ENCODE peak calls at places on chromosomes 4 and X, in five cellular contexts. One of them, this sample, is unnamed.

GRCh38 chrX:112819013-112819635 is 21.5 kb downstream of the AMOT start:
- DNase-seq in WTC11: no peak
- DNase-seq in mammary epithelial cell: peak; percentile 8
- DNase-seq in glutamatergic neuron: no peak
- DNase-seq in fibroblast of mammary gland: peak; percentile 76
- DNase-seq in this sample: peak; percentile 64

GRCh38 chr4:56655627-56656345 is 25.3 kb downstream of the HOPX start:
- DNase-seq in WTC11: peak; percentile 29
- DNase-seq in mammary epithelial cell: no peak
- DNase-seq in glutamatergic neuron: peak; percentile 50
- DNase-seq in fibroblast of mammary gland: no peak
- DNase-seq in this sample: no peak

GRCh38 chr4:65865489-65865888 is 195.2 kb upstream of the EPHA5 start:
- DNase-seq in WTC11: no peak
- DNase-seq in mammary epithelial cell: peak; percentile 20
- DNase-seq in glutamatergic neuron: no peak
- DNase-seq in fibroblast of mammary gland: peak; percentile 17
- DNase-seq in this sample: no peak

GRCh38 chr4:8763966-8764901 is 107.4 kb downstream of the HMX1 start:
- DNase-seq in WTC11: peak; percentile 6
- DNase-seq in mammary epithelial cell: no peak
- DNase-seq in glutamatergic neuron: peak; percentile 16
- DNase-seq in fibroblast of mammary gland: no peak
- DNase-seq in this sample: no peak

GRCh38 chr4:156378053-156378665 is 424.5 kb upstream of the CTSO start:
- DNase-seq in WTC11: peak; percentile 26
- DNase-seq in mammary epithelial cell: peak; percentile 53
- DNase-seq in glutamatergic neuron: no peak
- DNase-seq in fibroblast of mammary gland: peak; percentile 59
- DNase-seq in this sample: no peak

GRCh38 chr4:7826176-7826908 is 113.3 kb downstream of the AFAP1 start:
- DNase-seq in WTC11: no peak
- DNase-seq in mammary epithelial cell: no peak
- DNase-seq in glutamatergic neuron: no peak
- DNase-seq in fibroblast of mammary gland: no peak
- DNase-seq in this sample: no peak

GRCh38 chr4:39616651-39617050 is 22.0 kb downstream of the SMIM14 start:
- DNase-seq in WTC11: no peak
- DNase-seq in mammary epithelial cell: no peak
- DNase-seq in glutamatergic neuron: no peak
- DNase-seq in fibroblast of mammary gland: peak; percentile 38
- DNase-seq in this sample: no peak

GRCh38 chrX:21847342-21847741 is 7.9 kb downstream of the MBTPS2 start:
- DNase-seq in WTC11: no peak
- DNase-seq in mammary epithelial cell: no peak
- DNase-seq in glutamatergic neuron: no peak
- DNase-seq in fibroblast of mammary gland: no peak
- DNase-seq in this sample: no peak

DNA sequence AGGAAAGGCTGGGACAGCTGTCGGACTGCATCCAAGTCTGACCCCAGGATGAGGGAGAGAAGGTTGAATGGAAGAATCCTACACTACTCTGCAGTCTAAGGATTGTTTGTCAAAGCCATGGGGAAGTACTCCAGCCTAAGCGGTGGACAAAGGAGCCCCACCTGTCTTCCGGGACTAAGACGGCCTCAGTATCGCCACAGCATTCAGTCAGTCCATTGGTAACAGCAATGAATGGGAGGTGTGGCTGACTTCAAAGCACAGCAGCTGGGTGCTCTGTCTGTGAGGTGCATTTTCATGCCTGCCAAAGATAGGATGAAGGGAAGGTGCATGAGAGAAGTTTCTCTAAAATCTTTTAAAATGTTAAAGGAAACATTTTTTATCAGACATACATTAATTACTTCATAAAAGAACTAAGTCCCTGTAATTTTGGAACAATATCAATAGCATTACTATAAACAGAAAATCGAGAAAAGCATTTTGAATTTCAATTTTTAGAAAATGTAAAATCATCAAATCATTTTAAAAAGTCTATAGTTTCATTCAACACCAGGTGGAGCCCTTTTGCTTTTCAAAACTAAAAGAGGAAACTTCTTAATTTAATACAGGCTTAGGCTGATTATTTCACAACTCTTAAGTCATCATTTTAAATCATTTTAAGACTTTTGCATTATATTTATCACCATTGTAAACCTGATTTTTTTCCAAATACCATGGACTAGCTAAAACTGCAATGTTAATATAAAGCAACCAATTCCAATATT is 27.6 kb upstream of the INTU start:
- DNase-seq in WTC11: peak; percentile 69
- DNase-seq in mammary epithelial cell: peak; percentile 12
- DNase-seq in glutamatergic neuron: no peak
- DNase-seq in fibroblast of mammary gland: peak; percentile 60
- DNase-seq in this sample: peak; percentile 8
- TF ChIP-seq CTCF in WTC11: no peak
- TF ChIP-seq CTCF in mammary epithelial cell: peak; percentile 46
- TF ChIP-seq CTCF in glutamatergic neuron: peak; percentile 65
- TF ChIP-seq CTCF in fibroblast of mammary gland: peak; percentile 43
- TF ChIP-seq CTCF in this sample: peak; percentile 36

DNA sequence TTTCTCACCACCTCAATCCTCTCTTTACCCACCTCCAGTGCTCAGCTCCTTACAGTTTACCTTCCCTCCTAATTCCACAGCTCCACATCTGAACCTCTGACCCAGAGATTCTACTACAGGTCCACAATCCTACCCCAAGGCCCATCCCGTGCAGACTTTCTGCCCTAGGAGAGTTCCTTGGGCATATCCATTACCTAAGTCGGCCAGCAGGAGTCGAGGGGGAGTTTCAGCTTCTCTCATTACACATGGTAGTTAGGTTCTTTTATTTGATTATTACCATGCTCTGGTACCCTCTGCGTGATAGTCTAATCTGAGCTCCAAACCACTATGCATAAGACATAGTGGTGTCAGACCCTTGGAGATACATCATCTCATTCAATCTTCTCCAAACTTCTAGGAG is 117.9 kb downstream of the SH3RF1 start:
- DNase-seq in WTC11: peak; percentile 30
- DNase-seq in mammary epithelial cell: no peak
- DNase-seq in glutamatergic neuron: no peak
- DNase-seq in fibroblast of mammary gland: no peak
- DNase-seq in this sample: no peak
- TF ChIP-seq CTCF in WTC11: peak; percentile 13
- TF ChIP-seq CTCF in mammary epithelial cell: peak; percentile 11
- TF ChIP-seq CTCF in glutamatergic neuron: no peak
- TF ChIP-seq CTCF in fibroblast of mammary gland: peak; percentile 23
- TF ChIP-seq CTCF in this sample: no peak

DNA sequence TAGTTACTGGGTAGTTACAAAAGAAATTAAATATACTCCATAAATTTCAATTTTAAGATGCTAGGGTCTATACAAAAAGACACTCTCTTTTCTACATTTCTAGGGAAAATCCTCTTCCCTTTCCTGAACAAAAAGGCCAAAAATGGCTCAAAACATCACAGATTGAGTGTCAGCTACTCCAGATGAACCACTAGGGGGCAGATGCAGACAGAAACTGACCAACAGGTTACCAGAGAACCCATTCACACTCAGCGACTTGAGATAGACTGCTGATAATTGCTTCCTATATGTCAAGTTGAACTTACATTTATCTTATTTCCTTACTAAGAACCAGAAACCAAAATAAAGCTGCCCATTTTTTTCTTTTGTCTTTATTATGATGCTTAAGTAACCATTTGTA is 83.4 kb upstream of the MID1IP1 start:
- DNase-seq in WTC11: no peak
- DNase-seq in mammary epithelial cell: peak; percentile 4
- DNase-seq in glutamatergic neuron: no peak
- DNase-seq in fibroblast of mammary gland: peak; percentile 34
- DNase-seq in this sample: no peak
- TF ChIP-seq CTCF in WTC11: peak; percentile 53
- TF ChIP-seq CTCF in mammary epithelial cell: peak; percentile 59
- TF ChIP-seq CTCF in glutamatergic neuron: peak; percentile 50
- TF ChIP-seq CTCF in fibroblast of mammary gland: peak; percentile 65
- TF ChIP-seq CTCF in this sample: peak; percentile 50

GRCh38 chrX:70456256-70456655 is 11.6 kb downstream of the DLG3 start:
- DNase-seq in WTC11: no peak
- DNase-seq in mammary epithelial cell: no peak
- DNase-seq in glutamatergic neuron: no peak
- DNase-seq in fibroblast of mammary gland: no peak
- DNase-seq in this sample: no peak

GRCh38 chrX:70453024-70453618 is 8.5 kb downstream of the DLG3 start:
- DNase-seq in WTC11: no peak
- DNase-seq in mammary epithelial cell: no peak
- DNase-seq in glutamatergic neuron: no peak
- DNase-seq in fibroblast of mammary gland: no peak
- DNase-seq in this sample: no peak

GRCh38 chrX:70455366-70456202 is 10.9 kb downstream of the DLG3 start:
- DNase-seq in WTC11: peak; percentile 36
- DNase-seq in mammary epithelial cell: no peak
- DNase-seq in glutamatergic neuron: peak; percentile 35
- DNase-seq in fibroblast of mammary gland: no peak
- DNase-seq in this sample: no peak

GRCh38 chrX:70452143-70452733 is 7.6 kb downstream of the DLG3 start:
- DNase-seq in WTC11: peak; percentile 69
- DNase-seq in mammary epithelial cell: no peak
- DNase-seq in glutamatergic neuron: peak; percentile 62
- DNase-seq in fibroblast of mammary gland: peak; percentile 26
- DNase-seq in this sample: no peak

DNA sequence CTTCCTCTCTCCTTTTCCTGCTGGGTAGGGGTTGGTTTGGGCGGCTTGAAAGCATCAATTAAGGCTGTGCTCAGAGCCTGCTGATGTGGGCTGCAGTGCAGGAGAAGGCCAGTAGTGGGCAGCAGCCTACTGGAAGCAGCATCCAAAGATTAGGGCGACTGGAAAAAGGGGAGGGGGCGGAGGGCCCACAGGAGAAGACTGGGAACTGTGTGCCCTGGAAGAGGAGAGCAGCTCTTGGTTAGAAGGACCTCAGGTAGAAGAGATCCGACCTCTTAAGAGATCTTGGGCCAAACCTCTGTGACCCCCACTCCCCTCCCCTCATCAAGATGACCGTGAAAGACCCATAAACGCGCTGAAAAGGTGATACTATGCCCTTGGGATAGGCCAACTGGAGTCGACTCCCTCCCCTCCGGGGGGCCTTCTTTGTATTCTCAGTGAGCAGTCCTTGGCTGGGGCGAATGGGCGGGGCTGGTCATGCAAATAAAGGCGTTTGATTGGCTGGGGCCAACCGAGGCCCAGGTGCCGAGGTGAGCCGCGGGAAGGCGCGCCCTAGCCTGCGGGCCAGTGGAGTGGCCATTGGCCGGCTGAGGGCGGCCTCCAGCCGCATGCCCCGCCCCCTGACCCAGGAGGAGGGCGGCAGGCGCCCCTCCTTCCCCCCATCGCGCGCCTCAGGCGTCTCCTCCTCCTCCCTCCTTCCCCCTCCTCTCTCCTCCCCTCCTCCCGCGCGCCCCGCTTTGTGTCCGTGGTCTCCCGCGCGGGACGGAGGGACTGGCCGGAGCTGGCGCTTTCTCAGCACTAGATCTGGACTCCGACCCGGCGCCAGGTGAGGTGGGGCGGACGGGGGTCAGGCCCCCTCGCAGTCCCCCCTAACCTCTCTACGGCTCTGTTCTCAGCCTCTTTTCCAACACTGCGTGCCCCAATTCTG is 10.1 kb downstream of the DLG3 start:
- DNase-seq in WTC11: peak; percentile 91
- DNase-seq in mammary epithelial cell: peak; percentile 77
- DNase-seq in glutamatergic neuron: peak; percentile 87
- DNase-seq in fibroblast of mammary gland: peak; percentile 51
- DNase-seq in this sample: no peak
- TF ChIP-seq CTCF in WTC11: peak; percentile 54
- TF ChIP-seq CTCF in mammary epithelial cell: peak; percentile 87
- TF ChIP-seq CTCF in glutamatergic neuron: peak; percentile 76
- TF ChIP-seq CTCF in fibroblast of mammary gland: peak; percentile 91
- TF ChIP-seq CTCF in this sample: peak; percentile 89

GRCh38 chr4:118344801-118345200 is 8.0 kb downstream of the PRSS12 start:
- DNase-seq in WTC11: no peak
- DNase-seq in mammary epithelial cell: peak; percentile 72
- DNase-seq in glutamatergic neuron: no peak
- DNase-seq in fibroblast of mammary gland: no peak
- DNase-seq in this sample: no peak
- TF ChIP-seq CTCF in WTC11: no peak
- TF ChIP-seq CTCF in mammary epithelial cell: no peak
- TF ChIP-seq CTCF in glutamatergic neuron: no peak
- TF ChIP-seq CTCF in fibroblast of mammary gland: no peak
- TF ChIP-seq CTCF in this sample: no peak

DNA sequence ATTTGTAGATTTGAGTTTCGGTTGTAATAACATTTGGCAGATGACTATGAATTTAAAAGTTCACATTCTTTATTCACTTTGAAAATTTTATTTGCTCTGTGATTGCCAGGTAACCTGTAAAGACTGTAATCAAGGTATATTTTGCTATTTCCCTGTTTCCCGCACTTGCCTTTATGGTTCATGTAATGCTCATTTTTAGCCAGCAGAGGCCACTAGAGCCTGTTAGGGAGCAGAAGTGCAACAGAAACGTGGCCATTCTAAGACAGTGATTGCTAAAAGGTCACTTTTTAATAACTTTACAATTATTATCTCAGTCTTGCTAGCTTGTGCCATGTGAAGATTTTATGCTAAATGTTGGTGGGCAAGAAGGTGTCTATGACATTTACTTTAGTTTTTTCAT is 12.4 kb downstream of the YIPF6 start:
- DNase-seq in WTC11: peak; percentile 12
- DNase-seq in mammary epithelial cell: peak; percentile 32
- DNase-seq in glutamatergic neuron: peak; percentile 19
- DNase-seq in fibroblast of mammary gland: peak; percentile 55
- DNase-seq in this sample: no peak
- TF ChIP-seq CTCF in WTC11: peak; percentile 42
- TF ChIP-seq CTCF in mammary epithelial cell: peak; percentile 86
- TF ChIP-seq CTCF in glutamatergic neuron: peak; percentile 62
- TF ChIP-seq CTCF in fibroblast of mammary gland: peak; percentile 90
- TF ChIP-seq CTCF in this sample: peak; percentile 85

GRCh38 chrX:88613338-88613737 is 133.7 kb upstream of the CPXCR1 start:
- DNase-seq in WTC11: no peak
- DNase-seq in mammary epithelial cell: no peak
- DNase-seq in glutamatergic neuron: no peak
- DNase-seq in fibroblast of mammary gland: peak; percentile 2
- DNase-seq in this sample: no peak
- TF ChIP-seq CTCF in WTC11: no peak
- TF ChIP-seq CTCF in mammary epithelial cell: peak; percentile 52
- TF ChIP-seq CTCF in glutamatergic neuron: no peak
- TF ChIP-seq CTCF in fibroblast of mammary gland: peak; percentile 17
- TF ChIP-seq CTCF in this sample: peak; percentile 11

GRCh38 chrX:120857240-120857639 is 18.4 kb downstream of the CT47B1 start:
- DNase-seq in WTC11: peak; percentile 72
- DNase-seq in mammary epithelial cell: no peak
- DNase-seq in glutamatergic neuron: no peak
- DNase-seq in fibroblast of mammary gland: peak; percentile 2
- DNase-seq in this sample: no peak
- TF ChIP-seq CTCF in WTC11: no peak
- TF ChIP-seq CTCF in mammary epithelial cell: no peak
- TF ChIP-seq CTCF in glutamatergic neuron: no peak
- TF ChIP-seq CTCF in fibroblast of mammary gland: peak; percentile 4
- TF ChIP-seq CTCF in this sample: no peak

DNA sequence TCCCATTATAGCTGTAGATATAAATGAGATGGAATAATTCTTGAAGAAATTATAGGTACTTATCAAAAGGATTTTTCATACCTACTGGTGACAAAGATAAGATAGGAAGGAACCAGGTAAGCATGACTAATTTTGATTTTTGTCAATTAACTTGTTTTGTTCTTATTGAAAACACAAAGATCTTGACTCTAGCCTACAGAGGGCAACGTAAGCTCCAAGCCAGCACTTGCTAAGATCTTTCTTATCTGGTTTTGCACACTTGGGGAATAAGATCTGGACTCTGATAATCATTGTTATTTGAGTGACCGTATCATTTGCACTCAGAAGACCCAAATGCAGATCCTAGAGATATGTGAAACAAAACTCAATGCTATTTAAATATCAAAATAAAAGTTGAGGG is 223.4 kb downstream of the VEGFC start:
- DNase-seq in WTC11: no peak
- DNase-seq in mammary epithelial cell: no peak
- DNase-seq in glutamatergic neuron: no peak
- DNase-seq in fibroblast of mammary gland: peak; percentile 38
- DNase-seq in this sample: no peak
- TF ChIP-seq CTCF in WTC11: no peak
- TF ChIP-seq CTCF in mammary epithelial cell: peak; percentile 27
- TF ChIP-seq CTCF in glutamatergic neuron: no peak
- TF ChIP-seq CTCF in fibroblast of mammary gland: peak; percentile 28
- TF ChIP-seq CTCF in this sample: peak; percentile 9